ENCODE peak calls at places on chromosomes 6 and 20, in nine cellular contexts. J is adrenal gland; Y is psoas muscle; M is CD4-positive, CD25-positive, alpha-beta regulatory T cell; O is sigmoid colon; A is endodermal cell; P is vagina; Z is naive thymus-derived CD4-positive, alpha-beta T cell; F is uterus. B is an unnamed sample. For H3K4me1 and H3K36me3, the result is how much of the 10 kb centered on the place peaks cover.

GRCh38 chr6:44381739-44382138 is 5.8 kb upstream of the CDC5L start:
- DNase-seq in F (no peak), M (no peak), O (no peak), Y (no peak), P (no peak), A (no peak), J (peak), Z (no peak), B (no peak)

GRCh38 chr6:38134704-38135088 is 315.2 kb downstream of the ZFAND3 start:
- DNase-seq in A (no peak), P (no peak), M (no peak), O (no peak), Y (no peak), Z (no peak), J (no peak), F (no peak), B (no peak)

GRCh38 chr20:5008743-5009142 is 7.4 kb upstream of the SLC23A2 start:
- DNase-seq in O (no peak), A (no peak), M (no peak), Z (no peak), P (no peak), J (no peak), F (no peak), Y (no peak), B (no peak)

GRCh38 chr20:8057871-8058270 is 38.3 kb upstream of the TMX4 start:
- DNase-seq in P (no peak), F (no peak), O (no peak), Z (no peak), Y (no peak), A (no peak), J (no peak), M (no peak), B (no peak)

GRCh38 chr6:54525731-54526130 is 217.5 kb downstream of the TINAG start:
- DNase-seq in A (no peak), Y (no peak), O (no peak), J (no peak), M (no peak), Z (no peak), P (no peak), F (no peak), B (no peak)

GRCh38 chr6:156731436-156731835 is 45.7 kb upstream of the ARID1B start:
- DNase-seq in M (no peak), F (no peak), J (no peak), Y (no peak), Z (no peak), O (no peak), A (no peak), P (no peak), B (no peak)

GRCh38 chr6:168130683-168131371 is 51.8 kb upstream of the FRMD1 start:
- DNase-seq in O (peak), Z (no peak), J (no peak), Y (no peak), M (no peak), F (no peak), P (peak), A (peak), B (peak)

GRCh38 chr6:144145546-144145945 is 4.8 kb upstream of the STX11 start:
- DNase-seq in F (no peak), J (no peak), O (no peak), Z (no peak), M (no peak), Y (no peak), A (no peak), P (no peak), B (no peak)

GRCh38 chr20:59627298-59627697 is 23.0 kb downstream of the PHACTR3 start:
- DNase-seq in P (no peak), Y (no peak), F (no peak), J (no peak), A (no peak), Z (no peak), M (no peak), O (no peak), B (no peak)

GRCh38 chr6:35356391-35356790 is 14.0 kb downstream of the PPARD start:
- DNase-seq in J (no peak), F (no peak), A (no peak), O (no peak), M (no peak), Y (no peak), P (no peak), Z (no peak), B (no peak)

GRCh38 chr6:83368582-83368981 is 62.3 kb downstream of the ME1 start:
- DNase-seq in Z (no peak), P (no peak), O (no peak), J (no peak), Y (no peak), M (no peak), F (no peak), A (no peak), B (no peak)

GRCh38 chr6:83369692-83370091 is 61.2 kb downstream of the ME1 start:
- DNase-seq in A (no peak), Z (no peak), Y (no peak), M (no peak), J (no peak), P (no peak), F (no peak), O (no peak), B (no peak)

GRCh38 chr6:83370607-83371006 is 60.2 kb downstream of the ME1 start:
- DNase-seq in P (no peak), J (no peak), Y (no peak), A (no peak), O (no peak), F (no peak), Z (no peak), M (no peak), B (no peak)

GRCh38 chr6:83371428-83371827 is 59.4 kb downstream of the ME1 start:
- DNase-seq in Z (no peak), F (no peak), M (no peak), Y (no peak), P (no peak), A (no peak), J (no peak), O (no peak), B (no peak)

DNA sequence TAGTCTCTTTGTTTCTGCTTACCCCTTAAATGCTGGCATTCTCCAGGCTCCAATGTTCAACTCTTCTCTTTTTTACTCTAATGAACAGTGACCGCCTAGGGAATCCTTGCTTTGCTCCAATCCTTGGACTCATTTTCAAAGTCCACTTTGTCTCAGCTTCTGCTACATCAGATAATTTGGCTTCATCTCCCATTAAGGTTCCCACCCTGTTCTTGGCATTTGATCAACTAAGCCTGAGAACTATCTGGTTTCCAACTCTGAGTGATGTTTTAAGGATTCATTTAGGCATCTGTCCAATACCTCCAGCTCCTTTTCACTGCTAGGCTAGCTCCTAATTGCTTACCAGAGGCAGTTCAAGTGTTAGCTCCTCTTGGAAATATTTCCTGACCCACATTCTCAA is 64.9 kb downstream of the ME1 start:
- DNase-seq in Z (no peak), O (no peak), P (no peak), M (no peak), J (no peak), Y (no peak), F (no peak), A (no peak), B (no peak)
- H3K4me1 ChIP-seq in Z (under half), O (under half), P (under half), M (under half), J (under half), Y (under half), F (under half), A (under half), B (under half)

GRCh38 chr20:64033981-64034493 is 1.9 kb upstream of the C20orf204 start:
- DNase-seq in Y (no peak), F (no peak), P (no peak), M (no peak), Z (no peak), J (no peak), O (peak), A (no peak), B (peak)
- H3K36me3 ChIP-seq in Y (half or more), F (under half), P (under half), M (under half), Z (half or more), J (under half), O (under half), A (under half), B (under half)

DNA sequence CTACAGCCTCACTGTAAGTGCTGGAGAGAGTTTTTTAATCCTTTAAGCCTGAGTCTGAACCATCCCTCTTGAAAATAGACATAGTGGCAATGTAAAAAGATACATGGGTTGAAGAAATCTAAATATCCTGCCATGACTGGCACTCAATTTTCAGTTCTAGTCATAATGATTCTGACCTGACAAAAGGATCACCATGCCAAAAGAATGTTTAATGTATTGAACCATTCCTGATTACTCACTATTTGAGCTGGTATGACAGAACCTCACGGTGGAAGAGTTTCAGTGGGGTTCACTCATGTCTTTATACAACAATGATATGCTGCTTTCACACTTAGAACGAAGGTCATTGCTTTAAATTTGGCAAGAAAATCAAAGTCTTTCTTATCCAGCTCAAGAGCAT is 93.4 kb downstream of the HIVEP2 start:
- DNase-seq in A (no peak), P (no peak), Y (no peak), J (no peak), M (no peak), F (no peak), Z (no peak), O (no peak), B (no peak)
- H3K4me1 ChIP-seq in A (under half), P (under half), Y (half or more), J (under half), M (half or more), F (under half), Z (half or more), O (under half), B (under half)

DNA sequence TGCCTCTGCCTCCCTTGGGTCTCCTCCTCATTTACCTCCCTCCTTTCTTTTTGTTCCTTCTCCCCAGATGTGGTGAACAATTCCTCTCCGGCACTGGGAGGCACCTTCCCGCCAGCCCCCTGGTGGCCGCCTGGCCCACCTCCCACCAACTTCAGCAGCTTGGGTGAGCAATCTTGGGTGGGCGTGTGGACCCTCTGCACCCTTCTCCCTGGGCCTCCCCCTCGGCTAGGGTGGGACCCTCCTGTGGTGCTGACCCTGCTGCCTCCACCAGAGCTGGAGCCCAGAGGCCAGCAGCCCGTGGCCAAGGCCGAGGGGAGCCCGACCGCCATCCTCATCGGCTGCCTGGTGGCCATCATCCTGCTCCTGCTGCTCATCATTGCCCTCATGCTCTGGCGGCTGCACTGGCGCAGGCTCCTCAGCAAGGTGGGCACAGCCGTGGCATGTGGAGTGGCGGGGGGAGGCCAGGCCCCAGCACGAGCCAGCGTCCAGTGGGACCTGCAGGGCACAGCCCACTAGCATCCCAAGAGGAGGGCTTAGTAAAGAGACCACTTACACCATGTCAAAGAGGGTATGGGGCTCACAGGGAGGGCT is 8.8 kb downstream of the DDR1 start:
- DNase-seq in O (peak), M (no peak), J (no peak), Z (no peak), P (no peak), Y (no peak), A (peak), F (no peak), B (no peak)
- H3K36me3 ChIP-seq in O (half or more), M (under half), J (under half), Z (half or more), P (under half), Y (half or more), A (half or more), F (under half), B (under half)

GRCh38 chr20:47971321-47971781 is 186.1 kb upstream of the SULF2 start:
- DNase-seq in M (no peak), Y (no peak), A (no peak), O (no peak), F (no peak), P (no peak), J (no peak), Z (no peak), B (no peak)
- H3K4me1 ChIP-seq in M (under half), Y (under half), A (under half), O (under half), F (under half), P (under half), J (under half), Z (under half), B (under half)

DNA sequence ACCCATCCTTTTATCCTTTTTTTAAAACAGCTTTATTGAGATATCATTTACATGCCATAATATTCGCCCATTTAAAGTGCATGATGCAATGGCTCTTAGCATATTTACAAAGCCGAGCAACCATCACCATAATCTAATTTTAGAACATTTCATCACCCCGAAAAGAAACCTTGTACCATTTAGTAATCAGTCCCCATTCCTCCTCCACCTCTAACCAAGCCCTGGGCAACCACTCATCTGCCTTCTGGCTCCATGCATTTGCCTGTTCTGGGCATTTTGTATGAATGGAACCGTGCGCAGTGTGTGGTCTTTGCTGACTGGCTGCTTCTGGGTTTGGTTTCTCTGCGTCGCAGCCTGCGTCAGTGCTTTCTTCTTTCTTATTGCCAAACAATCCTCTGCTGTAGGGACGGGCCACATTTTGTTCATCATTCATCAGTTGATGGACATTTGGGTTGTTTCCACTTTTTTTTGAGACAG is 10.2 kb upstream of the EEF1A2 start:
- DNase-seq in O (no peak), F (no peak), Z (no peak), P (no peak), J (no peak), A (peak), M (no peak), Y (peak), B (peak)
- H3K36me3 ChIP-seq in O (under half), F (under half), Z (under half), P (under half), J (under half), A (under half), M (under half), Y (under half), B (under half)

DNA sequence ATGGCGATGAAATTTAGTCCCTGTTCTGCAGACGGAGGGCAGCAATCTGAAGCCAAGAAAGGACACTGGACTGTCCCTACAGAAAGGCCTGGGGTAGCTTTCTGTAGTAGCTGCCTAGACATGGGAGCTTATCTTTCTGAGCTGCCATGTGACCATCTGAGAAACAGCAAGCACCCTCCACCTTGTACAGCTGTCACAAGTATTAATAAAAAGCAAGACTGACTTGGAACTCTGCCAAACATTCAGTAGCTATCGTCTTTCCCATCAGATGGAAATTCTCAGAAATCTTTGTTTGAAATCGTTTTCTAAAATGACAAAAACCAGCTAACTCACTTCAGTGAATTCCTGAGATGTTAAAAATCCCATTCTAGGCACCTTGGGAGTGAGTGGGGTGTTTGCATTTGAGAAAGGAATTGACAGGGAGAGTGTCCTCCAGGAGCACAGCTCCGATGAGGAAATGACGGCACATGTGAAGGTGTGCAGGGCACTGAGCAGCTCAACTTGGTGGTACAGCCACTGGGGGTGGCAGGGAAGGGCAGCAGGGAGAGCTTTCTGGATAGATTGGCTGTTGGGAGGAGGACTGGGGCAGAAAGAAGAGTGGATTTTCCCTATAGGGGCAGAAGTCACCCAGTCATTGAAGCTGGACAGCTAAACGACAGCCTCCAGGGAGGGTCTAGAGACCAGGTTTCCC is 24.5 kb downstream of the ACSS1 start:
- DNase-seq in F (no peak), O (no peak), M (no peak), Z (no peak), J (no peak), P (no peak), A (no peak), Y (no peak), B (peak)
- H3K4me1 ChIP-seq in F (under half), O (half or more), M (under half), Z (under half), J (under half), P (half or more), A (under half), Y (half or more), B (under half)